ENCODE peak calls at places on chromosomes 12 and 14, in six cellular contexts. One of them, this sample, is unnamed.

GRCh38 chr12:125685885-125686284 is 620.6 kb downstream of the AACS start:
- DNase-seq in activated CD8-positive, alpha-beta memory T cell treated with anti-CD3 and anti-CD28 coated beads, Interleukin-2, amount 50 U/mL, for 4 hours: no peak
- DNase-seq in G401: no peak
- DNase-seq in CD8-positive, alpha-beta T cell: no peak
- DNase-seq in T-helper 9 cell: no peak
- DNase-seq in natural killer cell: no peak
- DNase-seq in this sample: no peak

GRCh38 chr14:65751510-65751909 is 339.0 kb downstream of the FUT8 start:
- DNase-seq in T-helper 9 cell: no peak
- DNase-seq in natural killer cell: no peak
- DNase-seq in activated CD8-positive, alpha-beta memory T cell treated with anti-CD3 and anti-CD28 coated beads, Interleukin-2, amount 50 U/mL, for 4 hours: no peak
- DNase-seq in CD8-positive, alpha-beta T cell: no peak
- DNase-seq in G401: no peak
- DNase-seq in this sample: no peak

GRCh38 chr14:35533357-35534129 is 421 bp upstream of the INSM2 start:
- DNase-seq in T-helper 9 cell: peak; percentile 14
- DNase-seq in G401: peak; percentile 73
- DNase-seq in activated CD8-positive, alpha-beta memory T cell treated with anti-CD3 and anti-CD28 coated beads, Interleukin-2, amount 50 U/mL, for 4 hours: peak; percentile 66
- DNase-seq in natural killer cell: no peak
- DNase-seq in CD8-positive, alpha-beta T cell: peak; percentile 53
- DNase-seq in this sample: peak; percentile 63

GRCh38 chr12:80988986-80989385 is 51.3 kb upstream of the LIN7A start:
- DNase-seq in CD8-positive, alpha-beta T cell: no peak
- DNase-seq in G401: no peak
- DNase-seq in natural killer cell: no peak
- DNase-seq in T-helper 9 cell: no peak
- DNase-seq in activated CD8-positive, alpha-beta memory T cell treated with anti-CD3 and anti-CD28 coated beads, Interleukin-2, amount 50 U/mL, for 4 hours: no peak
- DNase-seq in this sample: no peak

GRCh38 chr12:12353807-12354206 is 3.1 kb upstream of the BORCS5 start:
- DNase-seq in T-helper 9 cell: no peak
- DNase-seq in G401: no peak
- DNase-seq in CD8-positive, alpha-beta T cell: no peak
- DNase-seq in activated CD8-positive, alpha-beta memory T cell treated with anti-CD3 and anti-CD28 coated beads, Interleukin-2, amount 50 U/mL, for 4 hours: no peak
- DNase-seq in natural killer cell: no peak
- DNase-seq in this sample: no peak

GRCh38 chr12:68368332-68368731 is 36.2 kb upstream of the MDM1 start:
- DNase-seq in G401: no peak
- DNase-seq in natural killer cell: no peak
- DNase-seq in activated CD8-positive, alpha-beta memory T cell treated with anti-CD3 and anti-CD28 coated beads, Interleukin-2, amount 50 U/mL, for 4 hours: no peak
- DNase-seq in T-helper 9 cell: no peak
- DNase-seq in CD8-positive, alpha-beta T cell: no peak
- DNase-seq in this sample: no peak

GRCh38 chr14:72291908-72292688 is 359.9 kb downstream of the RGS6 start:
- DNase-seq in CD8-positive, alpha-beta T cell: no peak
- DNase-seq in T-helper 9 cell: no peak
- DNase-seq in natural killer cell: no peak
- DNase-seq in G401: peak; percentile 73
- DNase-seq in activated CD8-positive, alpha-beta memory T cell treated with anti-CD3 and anti-CD28 coated beads, Interleukin-2, amount 50 U/mL, for 4 hours: no peak
- DNase-seq in this sample: peak; percentile 65

GRCh38 chr14:90903101-90903500 is 86.9 kb upstream of the TTC7B start:
- DNase-seq in T-helper 9 cell: peak; percentile 26
- DNase-seq in G401: peak; percentile 87
- DNase-seq in activated CD8-positive, alpha-beta memory T cell treated with anti-CD3 and anti-CD28 coated beads, Interleukin-2, amount 50 U/mL, for 4 hours: peak; percentile 55
- DNase-seq in natural killer cell: peak; percentile 26
- DNase-seq in CD8-positive, alpha-beta T cell: peak; percentile 63
- DNase-seq in this sample: peak; percentile 62

GRCh38 chr12:80807640-80808288 is 91.1 kb downstream of the MYF5 start:
- DNase-seq in natural killer cell: no peak
- DNase-seq in CD8-positive, alpha-beta T cell: no peak
- DNase-seq in T-helper 9 cell: no peak
- DNase-seq in activated CD8-positive, alpha-beta memory T cell treated with anti-CD3 and anti-CD28 coated beads, Interleukin-2, amount 50 U/mL, for 4 hours: no peak
- DNase-seq in G401: no peak
- DNase-seq in this sample: peak; percentile 5